ENCODE peak calls at places on chromosomes 6 and 20, in four cellular contexts. One of them, this sample, is unnamed.
A peak's percentile ranks its signal among the peaks of the same experiment; 100 is the strongest.

GRCh38 chr20:50838707-50839385 is 44.0 kb downstream of the BCAS4 start:
- DNase-seq in NCI-H774: no peak
- DNase-seq in stimulated activated CD8-positive, alpha-beta memory T cell treated with anti-CD3 and anti-CD28 coated beads, Interleukin-4, amount 100 ng/mL, for 48 hours: no peak
- DNase-seq in stimulated activated CD4-positive, alpha-beta T cell treated with anti-CD3 and anti-CD28 coated beads, Interleukin-2, amount 100 ng/mL, for 24 hours: no peak
- DNase-seq in this sample: no peak

GRCh38 chr6:14781707-14782306 is 464.1 kb upstream of the JARID2 start:
- DNase-seq in NCI-H774: peak; percentile 4
- DNase-seq in stimulated activated CD8-positive, alpha-beta memory T cell treated with anti-CD3 and anti-CD28 coated beads, Interleukin-4, amount 100 ng/mL, for 48 hours: no peak
- DNase-seq in stimulated activated CD4-positive, alpha-beta T cell treated with anti-CD3 and anti-CD28 coated beads, Interleukin-2, amount 100 ng/mL, for 24 hours: no peak
- DNase-seq in this sample: no peak

GRCh38 chr6:38387994-38388393 is 251.7 kb downstream of the BTBD9 start:
- DNase-seq in NCI-H774: no peak
- DNase-seq in stimulated activated CD8-positive, alpha-beta memory T cell treated with anti-CD3 and anti-CD28 coated beads, Interleukin-4, amount 100 ng/mL, for 48 hours: no peak
- DNase-seq in stimulated activated CD4-positive, alpha-beta T cell treated with anti-CD3 and anti-CD28 coated beads, Interleukin-2, amount 100 ng/mL, for 24 hours: no peak
- DNase-seq in this sample: no peak

GRCh38 chr6:44917430-44917829 is 410.7 kb upstream of the RUNX2 start:
- DNase-seq in NCI-H774: no peak
- DNase-seq in stimulated activated CD8-positive, alpha-beta memory T cell treated with anti-CD3 and anti-CD28 coated beads, Interleukin-4, amount 100 ng/mL, for 48 hours: no peak
- DNase-seq in stimulated activated CD4-positive, alpha-beta T cell treated with anti-CD3 and anti-CD28 coated beads, Interleukin-2, amount 100 ng/mL, for 24 hours: no peak
- DNase-seq in this sample: no peak

GRCh38 chr20:33693741-33694645 is 7.8 kb upstream of the E2F1 start:
- DNase-seq in NCI-H774: no peak
- DNase-seq in stimulated activated CD8-positive, alpha-beta memory T cell treated with anti-CD3 and anti-CD28 coated beads, Interleukin-4, amount 100 ng/mL, for 48 hours: no peak
- DNase-seq in stimulated activated CD4-positive, alpha-beta T cell treated with anti-CD3 and anti-CD28 coated beads, Interleukin-2, amount 100 ng/mL, for 24 hours: no peak
- DNase-seq in this sample: no peak

GRCh38 chr6:109891924-109892323 is 86.2 kb upstream of the GPR6 start:
- DNase-seq in NCI-H774: no peak
- DNase-seq in stimulated activated CD8-positive, alpha-beta memory T cell treated with anti-CD3 and anti-CD28 coated beads, Interleukin-4, amount 100 ng/mL, for 48 hours: no peak
- DNase-seq in stimulated activated CD4-positive, alpha-beta T cell treated with anti-CD3 and anti-CD28 coated beads, Interleukin-2, amount 100 ng/mL, for 24 hours: no peak
- DNase-seq in this sample: no peak

GRCh38 chr6:165805067-165805525 is 142.1 kb upstream of the PDE10A start:
- DNase-seq in NCI-H774: no peak
- DNase-seq in stimulated activated CD8-positive, alpha-beta memory T cell treated with anti-CD3 and anti-CD28 coated beads, Interleukin-4, amount 100 ng/mL, for 48 hours: no peak
- DNase-seq in stimulated activated CD4-positive, alpha-beta T cell treated with anti-CD3 and anti-CD28 coated beads, Interleukin-2, amount 100 ng/mL, for 24 hours: no peak
- DNase-seq in this sample: no peak

GRCh38 chr20:58647814-58648501 is 3.1 kb upstream of the STX16 start:
- DNase-seq in NCI-H774: no peak
- DNase-seq in stimulated activated CD8-positive, alpha-beta memory T cell treated with anti-CD3 and anti-CD28 coated beads, Interleukin-4, amount 100 ng/mL, for 48 hours: peak; percentile 5
- DNase-seq in stimulated activated CD4-positive, alpha-beta T cell treated with anti-CD3 and anti-CD28 coated beads, Interleukin-2, amount 100 ng/mL, for 24 hours: no peak
- DNase-seq in this sample: no peak

GRCh38 chr6:96171112-96171511 is 155.3 kb downstream of the FUT9 start:
- DNase-seq in NCI-H774: no peak
- DNase-seq in stimulated activated CD8-positive, alpha-beta memory T cell treated with anti-CD3 and anti-CD28 coated beads, Interleukin-4, amount 100 ng/mL, for 48 hours: no peak
- DNase-seq in stimulated activated CD4-positive, alpha-beta T cell treated with anti-CD3 and anti-CD28 coated beads, Interleukin-2, amount 100 ng/mL, for 24 hours: no peak
- DNase-seq in this sample: no peak

GRCh38 chr6:30075094-30075986 is at the start of gene RNF39:
- DNase-seq in NCI-H774: no peak
- DNase-seq in stimulated activated CD8-positive, alpha-beta memory T cell treated with anti-CD3 and anti-CD28 coated beads, Interleukin-4, amount 100 ng/mL, for 48 hours: peak; percentile 60
- DNase-seq in stimulated activated CD4-positive, alpha-beta T cell treated with anti-CD3 and anti-CD28 coated beads, Interleukin-2, amount 100 ng/mL, for 24 hours: peak; percentile 33
- DNase-seq in this sample: no peak

GRCh38 chr6:107811591-107812218 is 12.4 kb downstream of the SCML4 start:
- DNase-seq in NCI-H774: no peak
- DNase-seq in stimulated activated CD8-positive, alpha-beta memory T cell treated with anti-CD3 and anti-CD28 coated beads, Interleukin-4, amount 100 ng/mL, for 48 hours: no peak
- DNase-seq in stimulated activated CD4-positive, alpha-beta T cell treated with anti-CD3 and anti-CD28 coated beads, Interleukin-2, amount 100 ng/mL, for 24 hours: no peak
- DNase-seq in this sample: no peak